ENCODE peak calls at places on chromosome 4, in four cellular contexts. M, D, Y and S are unnamed samples.

GRCh38 chr4:7458066-7458425 is 23.3 kb upstream of the PSAPL1 start:
- DNase-seq in M (no peak), Y (no peak), D (no peak), S (no peak)

GRCh38 chr4:76067652-76068286 is 6.7 kb upstream of the ART3 start:
- DNase-seq in D (peak), M (peak), Y (peak), S (peak)

GRCh38 chr4:177281544-177281943 is 28.1 kb upstream of the NEIL3 start:
- DNase-seq in D (no peak), M (no peak), Y (no peak), S (no peak)

GRCh38 chr4:26496207-26496783 is 6.0 kb upstream of the CCKAR start:
- DNase-seq in Y (no peak), D (no peak), M (no peak), S (no peak)

GRCh38 chr4:96525901-96526300 is 686.0 kb downstream of the PDHA2 start:
- DNase-seq in Y (no peak), D (peak), M (no peak), S (peak)

GRCh38 chr4:169724251-169724650 is 33.5 kb downstream of the HPF1 start:
- DNase-seq in D (no peak), Y (peak), M (no peak), S (no peak)

GRCh38 chr4:79855081-79855480 is 217.9 kb downstream of the ANTXR2 start:
- DNase-seq in M (no peak), D (no peak), Y (no peak), S (no peak)

GRCh38 chr4:139633661-139634060 is 32.0 kb upstream of the MGST2 start:
- DNase-seq in D (peak), M (peak), Y (peak), S (no peak)

GRCh38 chr4:151770154-151770553 is 9.3 kb upstream of the GATB start:
- DNase-seq in Y (no peak), D (no peak), M (no peak), S (no peak)

GRCh38 chr4:145189981-145190380 is 9.6 kb upstream of the OTUD4 start:
- DNase-seq in M (no peak), Y (no peak), D (no peak), S (no peak)

GRCh38 chr4:23212558-23212957 is 519.8 kb downstream of the GBA3 start:
- DNase-seq in M (no peak), D (no peak), Y (no peak), S (no peak)

GRCh38 chr4:88240297-88240714 is 44.1 kb downstream of the PPM1K start:
- DNase-seq in M (no peak), Y (no peak), D (no peak), S (no peak)

GRCh38 chr4:25377572-25377882 is 464 bp downstream of the ANAPC4 start:
- DNase-seq in Y (no peak), D (no peak), M (no peak), S (no peak)

GRCh38 chr4:743463-744211 is 38.0 kb downstream of the PCGF3 start:
- DNase-seq in M (no peak), D (no peak), Y (no peak), S (no peak)

GRCh38 chr4:17280266-17280665 is 231.6 kb downstream of the QDPR start:
- DNase-seq in D (no peak), M (no peak), Y (no peak), S (no peak)

GRCh38 chr4:58587856-58588255 is 1477.7 kb upstream of the IGFBP7 start:
- DNase-seq in Y (no peak), D (peak), M (no peak), S (peak)

GRCh38 chr4:44493924-44494323 is 45.3 kb upstream of the KCTD8 start:
- DNase-seq in Y (peak), M (peak), D (peak), S (peak)

GRCh38 chr4:111064342-111064993 is 441.6 kb upstream of the PITX2 start:
- DNase-seq in D (peak), Y (peak), M (no peak), S (peak)

GRCh38 chr4:7041851-7042696 is 1.1 kb upstream of the TADA2B start:
- DNase-seq in M (peak), D (peak), Y (no peak), S (no peak)